ENCODE peak calls at places on chromosomes 13 and 19, in seven cellular contexts. K, A, X, C, Y, Q and N are unnamed samples.

GRCh38 chr19:3575260-3575741 is 2.6 kb downstream of the HMG20B start:
- DNase-seq in Q (peak), C (no peak), K (peak), X (no peak), A (no peak), Y (no peak), N (peak)

GRCh38 chr19:2867025-2867991 is at the start of gene ZNF556:
- DNase-seq in Y (peak), A (no peak), Q (peak), K (no peak), X (no peak), C (no peak), N (no peak)

GRCh38 chr19:5170329-5170745 is 170.3 kb downstream of the PTPRS start:
- DNase-seq in A (no peak), X (peak), K (peak), Q (peak), C (peak), Y (no peak), N (peak)

GRCh38 chr13:97430296-97430695 is 3.7 kb upstream of the RAP2A start:
- DNase-seq in C (no peak), X (no peak), A (no peak), Y (no peak), Q (no peak), K (no peak), N (no peak)

GRCh38 chr19:55605637-55606470 is at the start of gene ZNF865:
- DNase-seq in Y (peak), C (peak), K (peak), X (peak), Q (peak), A (peak), N (peak)

GRCh38 chr13:58960909-58961308 is 1202.8 kb downstream of the DIAPH3 start:
- DNase-seq in X (no peak), K (no peak), Y (no peak), A (no peak), C (no peak), Q (no peak), N (no peak)

GRCh38 chr13:110338441-110339101 is 31.5 kb downstream of the COL4A2 start:
- DNase-seq in Q (peak), K (no peak), C (no peak), A (no peak), X (no peak), Y (peak), N (no peak)

GRCh38 chr19:35292421-35292820 is 460 bp downstream of the MAG start:
- DNase-seq in X (no peak), K (no peak), Y (no peak), A (no peak), C (no peak), Q (no peak), N (no peak)

GRCh38 chr19:31701146-31701545 is 351.9 kb upstream of the TSHZ3 start:
- DNase-seq in Y (no peak), C (no peak), A (no peak), X (no peak), K (no peak), Q (no peak), N (no peak)

GRCh38 chr19:4267101-4267900 is 11.8 kb upstream of the SHD start:
- DNase-seq in Q (peak), A (peak), K (peak), C (peak), Y (peak), X (peak), N (peak)

GRCh38 chr19:53882391-53883050 is 524 bp downstream of the PRKCG start:
- DNase-seq in X (no peak), Y (no peak), K (no peak), C (no peak), A (no peak), Q (no peak), N (no peak)

GRCh38 chr19:21328402-21328801 is 808 bp downstream of the ZNF708 start:
- DNase-seq in C (no peak), A (no peak), Q (peak), X (peak), K (no peak), Y (no peak), N (no peak)

GRCh38 chr13:23963947-23964346 is 66.6 kb upstream of the C1QTNF9B start:
- DNase-seq in K (no peak), Y (no peak), Q (no peak), X (no peak), C (no peak), A (no peak), N (no peak)

GRCh38 chr19:38701455-38702063 is 42.7 kb downstream of the CAPN12 start:
- DNase-seq in Q (no peak), K (no peak), X (no peak), C (no peak), A (no peak), Y (peak), N (no peak)

GRCh38 chr13:72463561-72463960 is 263.9 kb downstream of the MZT1 start:
- DNase-seq in Y (no peak), Q (no peak), A (no peak), X (no peak), K (no peak), C (no peak), N (no peak)

GRCh38 chr19:34681478-34681877 is 4.0 kb downstream of the ZNF302 start:
- DNase-seq in A (no peak), C (no peak), Y (no peak), K (no peak), X (no peak), Q (no peak), N (no peak)

GRCh38 chr13:27923794-27924528 is 4.2 kb downstream of the PDX1 start:
- DNase-seq in Q (peak), Y (peak), A (no peak), X (no peak), C (no peak), K (no peak), N (no peak)

GRCh38 chr13:41065098-41065497 is 3.8 kb downstream of the WBP4 start:
- DNase-seq in X (no peak), A (no peak), Q (no peak), C (no peak), K (no peak), Y (peak), N (no peak)

GRCh38 chr13:45216193-45216592 is 15.3 kb upstream of the KCTD4 start:
- DNase-seq in Y (no peak), Q (no peak), A (no peak), K (no peak), C (no peak), X (no peak), N (no peak)

GRCh38 chr19:18596752-18597157 is 8.2 kb downstream of the REX1BD start:
- DNase-seq in K (no peak), Q (no peak), Y (peak), C (peak), X (no peak), A (no peak), N (no peak)

GRCh38 chr13:71240906-71241305 is 626.1 kb downstream of the DACH1 start:
- DNase-seq in A (no peak), Q (peak), C (no peak), Y (no peak), X (no peak), K (no peak), N (no peak)

GRCh38 chr19:56764296-56764695 is 76.2 kb downstream of the PEG3 start:
- DNase-seq in K (no peak), Y (no peak), Q (no peak), X (no peak), C (no peak), A (no peak), N (no peak)

GRCh38 chr19:7699003-7699402 is 2.9 kb downstream of the FCER2 start:
- DNase-seq in C (peak), Y (no peak), K (no peak), X (no peak), Q (no peak), A (no peak), N (no peak)

GRCh38 chr13:91774397-91774796 is 376.0 kb downstream of the GPC5 start:
- DNase-seq in X (no peak), Y (no peak), K (no peak), C (no peak), Q (no peak), A (no peak), N (no peak)

GRCh38 chr13:99572131-99572530 is 70.9 kb downstream of the TM9SF2 start:
- DNase-seq in C (no peak), Q (no peak), K (no peak), A (no peak), Y (peak), X (no peak), N (no peak)

GRCh38 chr13:85582890-85583289 is 216.3 kb downstream of the SLITRK6 start:
- DNase-seq in C (no peak), X (no peak), Y (no peak), Q (no peak), K (no peak), A (no peak), N (no peak)

GRCh38 chr13:72104656-72105180 is 237.7 kb upstream of the DACH1 start:
- DNase-seq in A (no peak), X (no peak), Q (no peak), Y (peak), K (no peak), C (no peak), N (no peak)

GRCh38 chr13:30329009-30329585 is 21.7 kb upstream of the KATNAL1 start:
- DNase-seq in X (no peak), C (no peak), Q (no peak), A (no peak), K (no peak), Y (no peak), N (no peak)

GRCh38 chr13:33870046-33870668 is 52.2 kb downstream of the RFC3 start:
- DNase-seq in Q (no peak), X (no peak), Y (no peak), A (no peak), C (no peak), K (no peak), N (no peak)

GRCh38 chr19:50008532-50008931 is 16.6 kb downstream of the VRK3 start:
- DNase-seq in A (no peak), Q (peak), K (no peak), X (no peak), C (no peak), Y (no peak), N (no peak)

GRCh38 chr19:56538761-56539263 is at the start of gene ZFP28:
- DNase-seq in Q (peak), X (no peak), C (peak), A (peak), K (no peak), Y (no peak), N (no peak)

GRCh38 chr19:48543121-48543710 is 8.8 kb upstream of the SULT2B1 start:
- DNase-seq in Q (peak), A (no peak), X (no peak), K (no peak), C (no peak), Y (peak), N (no peak)

GRCh38 chr19:19644054-19644388 is 564 bp upstream of the GMIP start:
- DNase-seq in A (no peak), Y (no peak), Q (no peak), C (no peak), X (no peak), K (no peak), N (no peak)